ENCODE peak calls at places on chromosomes 1 and 21, in six cellular contexts. S is H9, Q is neuronal stem cell, L is mesenchymal stem cell, B is IMR-90, Y is H1. X is an unnamed sample. For H3K4me1, the result is how much of the 10 kb centered on the place peaks cover.

GRCh38 chr1:153646672-153647374 is 11.7 kb upstream of the SNAPIN start:
- DNase-seq in S (no peak), L (no peak), B (no peak), Q (no peak), Y (no peak), X (no peak)

GRCh38 chr21:24093032-24093431 is 1514.2 kb downstream of the MRPL39 start:
- DNase-seq in Y (no peak), L (no peak), Q (no peak), B (no peak), S (no peak), X (no peak)

GRCh38 chr1:181310560-181310959 is 172.8 kb upstream of the CACNA1E start:
- DNase-seq in S (no peak), B (no peak), Y (no peak), L (no peak), Q (no peak), X (no peak)

GRCh38 chr1:40897499-40897898 is 35.3 kb upstream of the CITED4 start:
- DNase-seq in B (peak), Y (no peak), L (peak), S (peak), Q (no peak), X (no peak)

GRCh38 chr1:6936308-6936675 is 151.0 kb downstream of the CAMTA1 start:
- DNase-seq in Y (no peak), L (no peak), B (no peak), Q (no peak), S (no peak), X (no peak)

GRCh38 chr1:110606784-110607662 is 865 bp upstream of the KCNA2 start:
- DNase-seq in Q (peak), B (no peak), L (no peak), Y (no peak), S (peak), X (peak)

GRCh38 chr1:3180915-3181314 is 111.9 kb downstream of the PRDM16 start:
- DNase-seq in Q (no peak), L (no peak), B (no peak), S (no peak), Y (no peak), X (no peak)

GRCh38 chr1:151510957-151511635 is at the start of gene CGN:
- DNase-seq in Y (peak), S (peak), L (peak), B (peak), Q (peak), X (peak)

GRCh38 chr1:147243228-147243685 is 773 bp downstream of the CHD1L start:
- DNase-seq in Y (no peak), Q (no peak), B (peak), L (no peak), S (no peak), X (no peak)

GRCh38 chr21:46082638-46083270 is 15.2 kb upstream of the COL6A2 start:
- DNase-seq in Q (no peak), S (peak), Y (no peak), B (no peak), L (no peak), X (no peak)

GRCh38 chr1:112358061-112358770 is 37.8 kb upstream of the CTTNBP2NL start:
- DNase-seq in L (peak), B (peak), S (no peak), Y (no peak), Q (no peak), X (no peak)

GRCh38 chr1:168469690-168470089 is 74.1 kb downstream of the XCL2 start:
- DNase-seq in L (peak), B (peak), Y (no peak), S (no peak), Q (no peak), X (no peak)

GRCh38 chr21:45026833-45027232 is 47.5 kb upstream of the ADARB1 start:
- DNase-seq in S (no peak), Q (no peak), B (no peak), L (no peak), Y (no peak), X (peak)

GRCh38 chr1:227951624-227952373 is 4.1 kb upstream of the WNT9A start:
- DNase-seq in L (no peak), Q (no peak), S (no peak), B (no peak), Y (no peak), X (no peak)

GRCh38 chr1:62321438-62321837 is 2.2 kb upstream of the KANK4 start:
- DNase-seq in Y (no peak), Q (no peak), S (no peak), L (peak), B (peak), X (peak)

GRCh38 chr1:9671377-9672140 is 20.0 kb downstream of the PIK3CD start:
- DNase-seq in B (peak), Q (no peak), L (no peak), S (no peak), Y (no peak), X (no peak)

GRCh38 chr1:24966724-24967346 is 36.8 kb upstream of the RUNX3 start:
- DNase-seq in Q (no peak), B (peak), S (no peak), Y (no peak), L (peak), X (peak)

GRCh38 chr1:206066479-206067171 is 13.7 kb downstream of the RHEX start:
- DNase-seq in Q (no peak), S (no peak), B (no peak), L (peak), Y (no peak), X (no peak)

GRCh38 chr1:40310983-40311642 is 6.0 kb downstream of the COL9A2 start:
- DNase-seq in Y (no peak), Q (no peak), S (peak), B (no peak), L (no peak), X (no peak)

GRCh38 chr1:183218981-183219621 is 33.0 kb downstream of the LAMC2 start:
- DNase-seq in Q (no peak), B (no peak), S (peak), Y (no peak), L (peak), X (no peak)

GRCh38 chr1:26786437-26787380 is 1.0 kb upstream of the PIGV start:
- DNase-seq in B (peak), S (peak), Q (no peak), Y (no peak), L (peak), X (peak)

GRCh38 chr1:214957330-214958137 is 125.0 kb upstream of the KCNK2 start:
- DNase-seq in Q (no peak), L (peak), Y (no peak), B (peak), S (no peak), X (peak)

GRCh38 chr1:114024049-114024448 is 44.8 kb downstream of the OLFML3 start:
- DNase-seq in L (no peak), Q (peak), S (peak), B (no peak), Y (no peak), X (peak)

GRCh38 chr1:223775054-223775453 is 62.7 kb downstream of the CAPN2 start:
- DNase-seq in S (no peak), B (peak), L (peak), Y (no peak), Q (no peak), X (no peak)

GRCh38 chr1:207845109-207845508 is 65.8 kb downstream of the CD34 start:
- DNase-seq in Q (no peak), S (no peak), L (no peak), B (no peak), Y (no peak), X (no peak)

GRCh38 chr1:169475806-169476205 is 9.9 kb downstream of the SLC19A2 start:
- DNase-seq in L (no peak), S (no peak), B (no peak), Q (peak), Y (no peak), X (no peak)

GRCh38 chr1:117815926-117816325 is 113.5 kb downstream of the GDAP2 start:
- DNase-seq in B (no peak), Q (no peak), Y (no peak), L (no peak), S (no peak), X (no peak)

GRCh38 chr1:13619909-13620308 is 36.3 kb downstream of the PDPN start:
- DNase-seq in Q (no peak), B (no peak), Y (no peak), S (no peak), L (peak), X (peak)

GRCh38 chr21:29379517-29380054 is 80.9 kb downstream of the BACH1 start:
- DNase-seq in L (no peak), B (no peak), S (no peak), Y (no peak), Q (no peak), X (no peak)

GRCh38 chr21:37380349-37381323 is 14.1 kb downstream of the DYRK1A start:
- DNase-seq in B (no peak), S (peak), L (no peak), Q (no peak), Y (no peak), X (no peak)

GRCh38 chr1:198529414-198529813 is 11.1 kb downstream of the ATP6V1G3 start:
- DNase-seq in L (peak), Q (no peak), S (no peak), Y (no peak), B (peak), X (no peak)

GRCh38 chr1:6414443-6414844 is 5.3 kb downstream of the HES2 start:
- DNase-seq in Y (no peak), L (peak), Q (no peak), S (peak), B (peak), X (peak)

GRCh38 chr1:8790987-8791386 is 26.5 kb downstream of the RERE start:
- DNase-seq in Q (no peak), L (no peak), B (no peak), S (no peak), Y (no peak), X (no peak)

GRCh38 chr1:92356956-92357355 is 58.1 kb downstream of the RPAP2 start:
- DNase-seq in B (peak), S (no peak), L (peak), Y (no peak), Q (no peak), X (no peak)

GRCh38 chr1:114609826-114610225 is 28.4 kb upstream of the BCAS2 start:
- DNase-seq in Q (no peak), B (no peak), S (no peak), Y (no peak), L (no peak), X (no peak)

GRCh38 chr21:44686843-44687561 is 5.0 kb upstream of the KRTAP12-1 start:
- DNase-seq in Q (no peak), B (no peak), L (no peak), S (peak), Y (no peak), X (no peak)

GRCh38 chr1:182392045-182393028 is 747 bp upstream of the GLUL start:
- DNase-seq in L (peak), S (no peak), Q (no peak), Y (no peak), B (peak), X (no peak)

GRCh38 chr1:38858833-38859560 is 575 bp downstream of the RRAGC start:
- DNase-seq in Q (peak), S (no peak), Y (no peak), B (peak), L (peak), X (peak)

GRCh38 chr1:84117868-84118267 is 26.2 kb upstream of the PRKACB start:
- DNase-seq in Y (no peak), Q (no peak), S (no peak), B (peak), L (peak), X (peak)

GRCh38 chr1:76268341-76268740 is 193.8 kb downstream of the ST6GALNAC3 start:
- DNase-seq in B (no peak), Y (no peak), S (no peak), Q (peak), L (no peak), X (no peak)

GRCh38 chr1:1231400-1232223 is at the start of gene SDF4:
- DNase-seq in Y (peak), L (peak), B (peak), S (peak), Q (peak), X (peak)
- H2BK120ac ChIP-seq in Y (no peak), L (peak), B (peak), S (no peak), Q (peak), X (peak)

GRCh38 chr21:41482980-41483379 is 25.0 kb downstream of the TMPRSS2 start:
- DNase-seq in L (no peak), Y (no peak), B (no peak), Q (no peak), S (no peak), X (no peak)

GRCh38 chr21:41481191-41481590 is 26.8 kb downstream of the TMPRSS2 start:
- DNase-seq in B (peak), L (peak), Y (no peak), Q (no peak), S (no peak), X (peak)

GRCh38 chr21:41483973-41484372 is 24.0 kb downstream of the TMPRSS2 start:
- DNase-seq in B (no peak), Q (no peak), S (no peak), Y (no peak), L (no peak), X (no peak)

GRCh38 chr21:41482321-41482720 is 25.6 kb downstream of the TMPRSS2 start:
- DNase-seq in B (peak), Q (no peak), L (peak), S (no peak), Y (no peak), X (no peak)

DNA sequence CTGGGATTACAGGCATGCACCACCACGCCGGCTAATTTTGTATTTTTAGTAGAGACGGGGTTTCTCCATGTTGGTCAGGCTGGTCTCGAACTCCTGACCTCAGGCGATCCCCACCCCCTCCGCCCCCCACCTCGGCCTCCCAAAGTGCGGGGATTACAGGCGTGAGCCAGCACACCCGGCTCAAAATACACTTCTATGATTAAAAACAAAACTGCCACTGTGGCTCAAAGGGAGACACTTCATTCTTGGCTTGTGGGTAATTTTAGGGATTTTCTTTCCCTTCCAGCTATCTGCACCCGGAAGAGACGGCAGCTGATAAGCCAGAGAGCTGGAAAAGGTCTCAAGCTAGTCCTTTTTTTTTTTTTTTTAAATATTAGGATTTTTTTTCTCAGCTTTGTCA is 24.5 kb downstream of the TMPRSS2 start:
- DNase-seq in S (no peak), Q (no peak), B (no peak), Y (no peak), L (no peak), X (no peak)
- H3K4me1 ChIP-seq in S (under half), Q (under half), B (under half), Y (under half), L (under half), X (under half)

DNA sequence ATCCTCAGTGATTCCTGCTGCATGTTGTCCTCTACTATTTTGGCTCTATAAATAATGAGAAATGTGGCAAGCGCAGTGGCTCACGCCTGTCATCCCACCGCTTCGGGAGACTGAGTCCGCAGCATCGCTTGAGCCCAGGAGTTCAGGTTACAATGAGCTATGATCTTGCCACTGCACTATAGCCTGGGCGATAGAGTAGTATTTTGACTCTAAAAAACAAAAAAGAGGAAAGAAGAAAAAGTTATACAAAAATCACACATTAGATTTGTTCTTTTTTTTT is 756 bp upstream of the SLC25A44 start:
- DNase-seq in L (no peak), Y (no peak), Q (no peak), S (no peak), B (no peak), X (no peak)
- H2AFZ ChIP-seq in L (no peak), Y (no peak), Q (peak), S (no peak), B (peak), X (no peak)

DNA sequence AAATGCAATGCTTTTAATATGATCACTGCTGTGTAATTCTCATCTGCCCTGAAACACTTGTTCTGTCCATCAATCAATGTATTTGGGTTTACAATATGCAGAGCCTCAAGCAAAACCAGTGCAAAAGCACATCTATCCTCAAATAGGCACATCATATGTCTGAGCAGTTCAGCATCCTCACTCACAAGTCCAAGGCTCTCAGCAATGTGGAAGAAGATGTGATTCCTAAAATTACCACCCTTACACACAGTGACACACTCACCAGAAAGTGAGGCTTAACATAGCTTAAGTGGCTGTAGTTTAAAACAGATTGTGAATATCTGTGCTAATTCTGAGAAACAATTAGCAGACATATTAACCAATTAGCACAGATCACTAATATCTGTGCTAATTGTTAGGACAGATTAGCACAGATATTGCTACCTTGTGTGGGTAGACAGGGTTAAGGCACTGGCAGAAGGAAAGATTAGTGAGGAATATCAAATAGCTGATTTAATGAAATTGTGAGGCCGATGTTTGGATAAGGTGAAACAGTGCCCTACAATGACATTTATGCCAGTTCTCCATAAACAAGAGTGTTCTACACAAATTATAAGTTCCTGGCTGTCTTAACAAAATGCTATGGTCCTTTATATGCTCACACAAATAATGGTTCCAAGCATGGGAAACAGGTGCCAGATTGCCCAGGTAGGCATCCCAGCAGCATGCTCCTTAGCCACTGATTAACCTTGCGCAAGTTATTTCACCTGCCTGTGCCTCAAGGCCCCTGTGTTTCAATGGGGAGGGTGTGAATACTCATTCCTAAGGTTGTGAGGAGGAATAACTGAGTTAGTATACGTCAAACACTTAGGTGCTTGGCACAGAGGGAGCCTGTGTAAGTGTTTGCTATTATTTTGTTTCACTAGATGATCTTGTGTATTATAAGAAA is 41.7 kb downstream of the MRPL39 start:
- DNase-seq in L (no peak), S (no peak), Q (no peak), Y (no peak), B (no peak), X (no peak)
- H2BK120ac ChIP-seq in L (no peak), S (no peak), Q (no peak), Y (no peak), B (no peak), X (no peak)

DNA sequence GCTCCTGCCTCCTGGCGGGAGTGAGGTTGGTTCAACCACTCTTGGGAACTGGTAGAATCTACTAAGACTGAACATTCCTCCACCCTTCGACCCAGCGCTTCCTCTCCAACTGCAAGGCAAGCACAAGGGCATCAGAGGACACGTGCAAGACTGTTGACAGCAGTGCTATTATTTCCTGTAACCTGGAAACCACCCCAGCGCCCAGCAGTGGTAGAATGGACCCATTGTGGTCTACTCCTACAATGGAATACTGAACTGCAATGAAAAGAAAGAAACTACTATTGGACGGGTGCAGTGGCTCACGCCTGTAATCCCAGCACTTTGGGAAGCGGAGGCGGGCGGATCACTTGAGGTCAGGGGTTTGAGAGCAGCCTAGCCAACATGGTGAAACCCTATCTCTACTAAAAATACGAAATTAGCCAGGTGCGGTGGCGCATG is 33.0 kb upstream of the TARDBP start:
- DNase-seq in B (no peak), L (no peak), Q (peak), Y (no peak), S (no peak), X (no peak)
- H3K4me1 ChIP-seq in B (under half), L (under half), Q (under half), Y (under half), S (under half), X (under half)

GRCh38 chr1:222049176-222049575 is 307.3 kb upstream of the DUSP10 start:
- DNase-seq in S (no peak), Y (no peak), Q (no peak), B (no peak), L (no peak), X (no peak)
- H2AFZ ChIP-seq in S (no peak), Y (no peak), Q (no peak), B (no peak), L (no peak), X (no peak)